ENCODE peak calls at places on chromosomes 5 and 9, in ten cellular contexts. S, X, N, C, G, Q, O, V, I and M are unnamed samples. For H3K27me3, the result is how much of the 10 kb centered on the place peaks cover.

GRCh38 chr5:120684213-120684612 is 220.1 kb downstream of the PRR16 start:
- DNase-seq in V (no peak), I (peak), G (no peak), X (no peak), Q (no peak), N (no peak), S (no peak), C (no peak), O (no peak), M (no peak)

GRCh38 chr5:1498623-1499416 is 24.9 kb downstream of the LPCAT1 start:
- DNase-seq in X (no peak), S (no peak), V (no peak), G (no peak), I (no peak), N (no peak), C (no peak), O (no peak), Q (no peak), M (no peak)

GRCh38 chr9:3224931-3225330 is 300.9 kb downstream of the RFX3 start:
- DNase-seq in X (no peak), V (no peak), S (no peak), I (no peak), N (peak), O (no peak), G (no peak), Q (no peak), C (no peak), M (no peak)

GRCh38 chr5:34854459-34855174 is 15.7 kb downstream of the TTC23L start:
- DNase-seq in C (no peak), G (no peak), S (no peak), N (no peak), V (no peak), O (no peak), I (no peak), X (no peak), Q (no peak), M (no peak)

GRCh38 chr5:6435356-6435755 is 13.3 kb upstream of the UBE2QL1 start:
- DNase-seq in I (peak), S (no peak), X (no peak), O (no peak), N (peak), C (no peak), V (peak), G (peak), Q (no peak), M (no peak)

GRCh38 chr9:98316445-98317133 is 61.1 kb upstream of the TBC1D2 start:
- DNase-seq in X (no peak), V (no peak), N (no peak), C (no peak), O (no peak), G (no peak), Q (no peak), S (no peak), I (no peak), M (no peak)

GRCh38 chr5:4196744-4197646 is 601.4 kb downstream of the IRX1 start:
- DNase-seq in X (no peak), C (no peak), N (no peak), S (no peak), G (no peak), V (no peak), Q (peak), I (no peak), O (no peak), M (no peak)

GRCh38 chr5:111385970-111386831 is 126.1 kb downstream of the STARD4 start:
- DNase-seq in N (no peak), C (no peak), I (no peak), X (no peak), V (no peak), Q (no peak), S (no peak), G (no peak), O (no peak), M (no peak)

GRCh38 chr5:128777052-128777451 is 188.2 kb upstream of the SLC27A6 start:
- DNase-seq in Q (no peak), V (no peak), C (no peak), I (no peak), X (no peak), N (peak), S (no peak), G (no peak), O (no peak), M (no peak)

GRCh38 chr5:56896761-56897160 is 12.6 kb upstream of the SETD9 start:
- DNase-seq in N (no peak), S (no peak), G (no peak), Q (no peak), C (no peak), X (no peak), I (no peak), O (no peak), V (no peak), M (no peak)

GRCh38 chr5:93164690-93165089 is 416.3 kb downstream of the NR2F1-AS1 start:
- DNase-seq in O (no peak), S (peak), Q (no peak), G (no peak), V (no peak), N (peak), X (no peak), I (peak), C (no peak), M (no peak)

GRCh38 chr5:118033686-118034338 is 954.5 kb downstream of the DTWD2 start:
- DNase-seq in X (peak), O (no peak), Q (peak), C (no peak), N (no peak), I (no peak), V (no peak), S (no peak), G (no peak), M (peak)

GRCh38 chr9:14159440-14160222 is 154.3 kb downstream of the NFIB start:
- DNase-seq in Q (no peak), C (no peak), G (no peak), X (no peak), V (no peak), O (no peak), S (no peak), I (no peak), N (no peak), M (no peak)

GRCh38 chr5:150511641-150512367 is 3.9 kb downstream of the NDST1 start:
- DNase-seq in S (peak), O (peak), V (no peak), C (no peak), Q (no peak), G (no peak), X (no peak), I (no peak), N (no peak), M (peak)

DNA sequence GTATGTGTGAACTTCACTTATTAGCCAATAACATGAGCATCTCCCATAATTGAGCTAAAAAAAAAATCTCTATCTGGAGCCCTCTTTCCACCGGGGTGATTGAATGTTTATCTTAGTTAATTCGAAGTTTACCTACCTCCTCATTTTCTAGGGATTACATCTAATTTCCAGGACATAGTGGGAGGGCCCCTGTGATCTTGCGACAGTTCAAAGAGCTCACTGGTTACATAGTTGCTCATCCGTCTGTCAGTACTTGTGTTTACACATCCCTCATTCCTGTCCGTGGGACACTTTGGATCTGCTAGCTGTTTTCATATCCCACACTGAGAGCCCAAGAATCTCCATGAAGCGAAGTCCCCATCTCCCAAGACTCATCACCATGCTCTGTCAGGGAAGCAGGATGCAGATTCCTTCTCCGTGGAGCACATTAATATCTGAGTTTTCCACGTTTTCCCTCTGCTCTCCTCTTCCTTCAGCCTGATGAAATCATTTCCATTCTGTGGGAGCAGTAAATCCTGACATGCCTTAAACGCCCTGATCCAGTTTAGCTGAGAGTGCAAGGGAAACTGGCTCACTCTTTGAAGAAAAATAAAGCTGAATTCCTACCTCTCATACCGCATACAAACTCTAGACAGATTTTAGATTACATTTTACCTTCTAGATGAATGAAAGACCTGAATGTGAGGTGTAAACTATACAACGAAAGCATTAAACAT is 10.2 kb upstream of the SFXN1 start:
- DNase-seq in C (no peak), S (no peak), V (peak), Q (no peak), G (no peak), I (no peak), O (no peak), X (no peak), N (no peak), M (no peak)
- H3K27me3 ChIP-seq in C (under half), S (under half), V (under half), Q (under half), G (under half), I (under half), O (under half), X (under half), N (under half), M (under half)

GRCh38 chr5:89338935-89339334 is 456.0 kb upstream of the MEF2C start:
- DNase-seq in X (no peak), O (no peak), I (no peak), Q (no peak), G (no peak), S (no peak), C (no peak), N (no peak), V (no peak), M (no peak)

GRCh38 chr5:89346573-89346972 is 463.6 kb upstream of the MEF2C start:
- DNase-seq in G (no peak), O (no peak), C (no peak), V (no peak), N (no peak), Q (no peak), X (no peak), I (no peak), S (no peak), M (no peak)

GRCh38 chr5:89342106-89342876 is 459.3 kb upstream of the MEF2C start:
- DNase-seq in O (no peak), G (no peak), N (no peak), V (no peak), S (no peak), X (no peak), I (no peak), C (no peak), Q (no peak), M (no peak)

GRCh38 chr5:89343666-89344065 is 460.7 kb upstream of the MEF2C start:
- DNase-seq in V (no peak), O (no peak), N (peak), C (no peak), G (no peak), S (peak), X (peak), Q (no peak), I (no peak), M (no peak)
- TF ChIP-seq POLR2AphosphoS5 in V (no peak), O (no peak), N (no peak), C (no peak), G (no peak), S (no peak), X (no peak), Q (no peak), I (no peak), M (no peak)

DNA sequence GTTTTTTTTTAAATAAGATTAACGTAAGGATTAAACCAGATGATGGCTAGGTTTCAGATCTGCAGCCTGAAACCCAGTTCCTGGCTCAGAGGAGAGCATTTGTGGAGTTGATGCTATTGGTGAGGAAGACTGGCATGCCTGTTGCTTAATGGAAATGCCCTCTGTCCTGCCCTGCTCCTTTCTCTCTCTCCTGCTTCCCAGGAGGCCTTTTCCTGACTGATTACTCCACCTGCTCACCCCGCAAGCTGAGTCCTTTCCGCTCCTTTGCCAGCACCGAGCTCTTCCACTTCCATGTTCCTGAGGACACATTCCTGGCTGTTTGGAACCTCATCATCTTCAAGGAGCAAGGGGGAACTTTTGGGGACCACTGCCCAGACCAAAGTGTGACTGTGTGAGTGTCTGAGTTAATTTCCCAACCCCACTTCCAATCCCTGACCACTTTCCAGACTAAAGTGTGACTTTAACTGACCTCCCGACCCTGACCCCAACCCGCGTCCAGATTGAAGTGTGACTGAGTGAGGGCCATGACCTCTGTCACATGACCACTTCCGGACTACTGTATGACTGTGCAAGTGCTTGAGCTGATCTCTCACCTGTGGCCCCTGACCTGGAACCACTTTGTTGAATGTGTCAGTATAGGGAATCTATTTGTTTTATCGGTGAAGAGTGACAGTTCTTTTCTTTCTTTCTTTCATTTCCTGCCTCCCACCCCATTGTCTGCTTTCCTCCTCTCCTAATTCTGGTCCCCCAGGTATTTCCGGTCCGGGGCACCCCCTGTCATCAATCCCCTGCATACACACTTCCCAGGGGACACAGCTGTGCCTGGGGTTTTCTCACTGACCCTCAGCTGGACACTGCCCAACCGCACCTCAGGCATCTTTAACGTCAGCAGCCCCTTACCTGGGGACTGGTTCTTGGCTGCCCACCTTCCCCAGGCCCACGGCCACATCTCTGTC is 5.5 kb downstream of the TMEM8B start:
- DNase-seq in I (no peak), N (no peak), O (no peak), G (no peak), S (no peak), C (no peak), V (peak), Q (peak), X (no peak), M (no peak)
- H3K27me3 ChIP-seq in I (under half), N (under half), O (under half), G (under half), S (under half), C (under half), V (under half), Q (under half), X (under half), M (under half)

DNA sequence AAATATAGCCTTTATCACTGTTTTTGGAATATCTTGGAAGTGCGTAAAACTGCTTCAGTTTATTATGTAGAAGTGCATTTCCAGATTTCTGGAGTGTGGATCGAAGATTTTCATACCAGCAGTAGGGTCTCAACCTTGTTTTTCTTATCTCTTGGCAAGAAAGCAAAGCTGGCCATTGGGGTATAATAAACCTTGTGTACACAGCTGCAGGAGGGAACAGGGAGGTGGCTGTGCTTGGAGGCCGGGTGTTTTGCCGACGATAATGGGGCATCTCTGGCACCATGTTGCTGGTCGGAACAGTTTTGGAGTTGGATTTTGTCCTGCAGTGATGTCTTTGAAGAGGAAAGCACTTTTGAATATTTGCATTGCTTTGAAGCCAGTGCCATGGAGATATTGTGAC is 308.8 kb upstream of the DMRT1 start:
- DNase-seq in X (no peak), O (peak), Q (no peak), G (no peak), N (no peak), I (no peak), S (peak), V (no peak), C (no peak), M (no peak)
- TF ChIP-seq POLR2AphosphoS5 in X (no peak), O (no peak), Q (no peak), G (no peak), N (no peak), I (no peak), S (no peak), V (no peak), C (no peak), M (no peak)